ENCODE peak calls at places on chromosome 18, in five cellular contexts. D is IMR-90; M is CD4-positive, alpha-beta T cell; X is sigmoid colon; V is GM23338. N is an unnamed sample.

GRCh38 chr18:8643479-8643878 is 34.2 kb downstream of the RAB12 start:
- DNase-seq in V (no peak), D (no peak), M (no peak), X (no peak), N (no peak)

GRCh38 chr18:9366126-9366714 is 31.6 kb downstream of the TWSG1 start:
- DNase-seq in D (peak; percentile 40), M (no peak), V (peak; percentile 91), X (no peak), N (no peak)

GRCh38 chr18:5110288-5110687 is 86.8 kb downstream of the AKAIN1 start:
- DNase-seq in D (no peak), M (no peak), X (no peak), V (no peak), N (no peak)

GRCh38 chr18:55232506-55232905 is 273.2 kb upstream of the CCDC68 start:
- DNase-seq in X (no peak), M (no peak), D (no peak), V (no peak), N (no peak)

GRCh38 chr18:79538635-79539034 is 141.0 kb upstream of the CTDP1 start:
- DNase-seq in D (no peak), M (no peak), V (no peak), X (no peak), N (no peak)

GRCh38 chr18:48605408-48605845 is 66.6 kb downstream of the CTIF start:
- DNase-seq in M (no peak), X (no peak), D (peak; percentile 43), V (peak; percentile 87), N (peak; percentile 31)

GRCh38 chr18:32349728-32350395 is 120.8 kb downstream of the GAREM1 start:
- DNase-seq in D (peak; percentile 97), M (no peak), X (peak; percentile 89), V (no peak), N (no peak)

GRCh38 chr18:13611058-13611615 is 115.2 kb downstream of the FAM210A start:
- DNase-seq in V (peak; percentile 28), M (no peak), X (peak; percentile 78), D (peak; percentile 13), N (no peak)

GRCh38 chr18:79545255-79545654 is 134.3 kb upstream of the CTDP1 start:
- DNase-seq in D (no peak), M (no peak), V (no peak), X (no peak), N (peak; percentile 54)

GRCh38 chr18:7757175-7757574 is 190.1 kb downstream of the PTPRM start:
- DNase-seq in D (peak; percentile 5), V (no peak), X (no peak), M (no peak), N (no peak)

GRCh38 chr18:12021596-12021995 is 40.3 kb downstream of the IMPA2 start:
- DNase-seq in M (no peak), D (no peak), X (peak; percentile 26), V (no peak), N (no peak)

GRCh38 chr18:9838144-9838877 is 47.5 kb upstream of the TXNDC2 start:
- DNase-seq in D (no peak), V (peak; percentile 91), X (no peak), M (no peak), N (no peak)

GRCh38 chr18:3664563-3665178 is 214.7 kb downstream of the TGIF1 start:
- DNase-seq in D (no peak), M (no peak), X (no peak), V (peak; percentile 51), N (no peak)

GRCh38 chr18:11873670-11874340 is 22.6 kb downstream of the CHMP1B start:
- DNase-seq in X (no peak), V (no peak), M (no peak), D (no peak), N (no peak)

GRCh38 chr18:6106116-6106645 is 210.9 kb upstream of the TMEM200C start:
- DNase-seq in V (no peak), X (no peak), M (no peak), D (no peak), N (no peak)

GRCh38 chr18:57210711-57211411 is 64.0 kb downstream of the BOD1L2 start:
- DNase-seq in X (no peak), M (no peak), D (no peak), V (no peak), N (no peak)

GRCh38 chr18:24140697-24141096 is 1.8 kb downstream of the CABYR start:
- DNase-seq in D (no peak), X (no peak), V (no peak), M (no peak), N (no peak)

GRCh38 chr18:74299746-74300145 is 8.0 kb upstream of the CYB5A start:
- DNase-seq in V (no peak), X (no peak), M (no peak), D (peak; percentile 38), N (no peak)

GRCh38 chr18:31645411-31645810 is 39.0 kb downstream of the B4GALT6 start:
- DNase-seq in D (no peak), X (no peak), M (no peak), V (no peak), N (no peak)

GRCh38 chr18:56575819-56576663 is 62.4 kb downstream of the TXNL1 start:
- DNase-seq in X (no peak), D (peak; percentile 71), M (no peak), V (peak; percentile 76), N (no peak)

GRCh38 chr18:10032331-10032979 is 118.6 kb downstream of the VAPA start:
- DNase-seq in X (no peak), V (peak; percentile 78), D (no peak), M (no peak), N (peak; percentile 82)

GRCh38 chr18:49359732-49360444 is 100.6 kb downstream of the DYM start:
- DNase-seq in D (peak; percentile 90), X (no peak), V (no peak), M (no peak), N (peak; percentile 29)

GRCh38 chr18:48851563-48851962 is 99.2 kb downstream of the SMAD7 start:
- DNase-seq in X (no peak), D (no peak), M (no peak), V (no peak), N (peak; percentile 88)

GRCh38 chr18:14974088-14974487 is 226.1 kb downstream of the ANKRD30B start:
- DNase-seq in X (no peak), V (no peak), D (no peak), M (no peak), N (no peak)

GRCh38 chr18:21911551-21911950 is 171.0 kb downstream of the MIB1 start:
- DNase-seq in D (no peak), V (no peak), X (no peak), M (no peak), N (no peak)

GRCh38 chr18:37710731-37711130 is 145.1 kb upstream of the CELF4 start:
- DNase-seq in X (no peak), D (no peak), V (no peak), M (no peak), N (no peak)

GRCh38 chr18:75104483-75104882 is 104.5 kb downstream of the PTGR3 start:
- DNase-seq in X (no peak), M (no peak), V (no peak), D (no peak), N (no peak)

GRCh38 chr18:1014496-1014895 is 109.8 kb downstream of the ADCYAP1 start:
- DNase-seq in M (no peak), D (no peak), V (peak; percentile 27), X (no peak), N (no peak)

GRCh38 chr18:60445341-60445740 is 72.8 kb upstream of the MC4R start:
- DNase-seq in M (no peak), X (no peak), V (no peak), D (peak; percentile 2), N (no peak)

GRCh38 chr18:39962546-39962945 is 1992.5 kb upstream of the PIK3C3 start:
- DNase-seq in M (no peak), X (no peak), V (no peak), D (no peak), N (no peak)

GRCh38 chr18:28115149-28115550 is 61.8 kb downstream of the CDH2 start:
- DNase-seq in M (no peak), V (no peak), D (peak; percentile 96), X (no peak), N (no peak)

GRCh38 chr18:36058674-36059073 is 8.7 kb downstream of the RPRD1A start:
- DNase-seq in V (no peak), X (no peak), M (no peak), D (no peak), N (no peak)

GRCh38 chr18:79064228-79064627 is 5.0 kb upstream of the ATP9B start:
- DNase-seq in M (no peak), X (no peak), V (no peak), D (no peak), N (no peak)

GRCh38 chr18:79383388-79384056 is 12.2 kb upstream of the NFATC1 start:
- DNase-seq in D (no peak), X (peak; percentile 66), M (no peak), V (no peak), N (peak; percentile 69)

GRCh38 chr18:12750076-12750707 is 47.4 kb downstream of the PSMG2 start:
- DNase-seq in V (no peak), M (no peak), D (no peak), X (no peak), N (no peak)

GRCh38 chr18:69795785-69796184 is 151.9 kb downstream of the CD226 start:
- DNase-seq in D (peak; percentile 62), X (no peak), M (no peak), V (peak; percentile 4), N (no peak)

GRCh38 chr18:5543036-5543671 is 643 bp downstream of the EPB41L3 start:
- DNase-seq in M (no peak), D (no peak), X (peak; percentile 74), V (peak; percentile 74), N (peak; percentile 75)

GRCh38 chr18:54558609-54559585 is 32.1 kb upstream of the DYNAP start:
- DNase-seq in D (peak; percentile 3), M (no peak), X (no peak), V (peak; percentile 60), N (no peak)

GRCh38 chr18:5146093-5146492 is 51.0 kb downstream of the AKAIN1 start:
- DNase-seq in D (no peak), M (no peak), V (no peak), X (no peak), N (no peak)

GRCh38 chr18:34583895-34584294 is 126.2 kb upstream of the DTNA start:
- DNase-seq in D (no peak), X (no peak), V (peak; percentile 62), M (no peak), N (no peak)
- H3K27ac ChIP-seq in D (no peak overlapping the region), X (no peak overlapping the region), V (peak overlapping the region; percentile 33), M (no peak overlapping the region), N (no peak overlapping the region)

GRCh38 chr18:2240311-2240705 is 331.0 kb downstream of the METTL4 start:
- DNase-seq in V (no peak), X (no peak), D (peak; percentile 12), M (no peak), N (no peak)
- H3K27ac ChIP-seq in V (no peak overlapping the region), X (no peak overlapping the region), D (peak overlapping the region; percentile 40), M (no peak overlapping the region), N (no peak overlapping the region)

GRCh38 chr18:46877329-46877987 is 39.8 kb downstream of the PIAS2 start:
- DNase-seq in D (no peak), V (no peak), X (no peak), M (no peak), N (no peak)
- H3K27ac ChIP-seq in D (no peak overlapping the region), V (no peak overlapping the region), X (no peak overlapping the region), M (peak overlapping the region; percentile 7), N (no peak overlapping the region)

GRCh38 chr18:58806826-58807714 is 57.6 kb upstream of the ZNF532 start:
- DNase-seq in M (no peak), D (no peak), V (no peak), X (no peak), N (no peak)
- H3K27ac ChIP-seq in M (no peak overlapping the region), D (no peak overlapping the region), V (peak overlapping the region; percentile 88), X (no peak overlapping the region), N (no peak overlapping the region)

N was measured in kidney.